ENCODE peak calls at places on chromosomes 16 and 17, in seven cellular contexts. D is H9, G is transverse colon, R is kidney epithelial cell, Q is lower leg skin, J is AG09309, S is neural crest cell. P is an unnamed sample.

GRCh38 chr17:14268264-14268663 is 31.6 kb upstream of the CDRT15 start:
- DNase-seq in R (no peak), J (no peak), Q (no peak), G (no peak), S (no peak), D (peak), P (no peak)

GRCh38 chr16:10606607-10607006 is 26.2 kb upstream of the EMP2 start:
- DNase-seq in G (no peak), S (no peak), Q (no peak), J (no peak), D (no peak), R (no peak), P (no peak)

GRCh38 chr17:28579526-28579925 is 2.8 kb upstream of the ALDOC start:
- DNase-seq in J (no peak), Q (no peak), S (no peak), D (no peak), G (no peak), R (no peak), P (no peak)

GRCh38 chr17:61073799-61074513 is 325.7 kb upstream of the TBX2 start:
- DNase-seq in S (no peak), J (no peak), D (no peak), R (no peak), Q (no peak), G (no peak), P (no peak)

GRCh38 chr16:66508261-66508913 is 41.5 kb downstream of the TK2 start:
- DNase-seq in S (no peak), D (no peak), G (no peak), R (peak), J (no peak), Q (peak), P (peak)

GRCh38 chr16:1745181-1745899 is 26.0 kb downstream of the NME3 start:
- DNase-seq in D (no peak), Q (peak), J (peak), G (no peak), R (no peak), S (no peak), P (no peak)

GRCh38 chr17:66627985-66628384 is 206.9 kb upstream of the CACNG5 start:
- DNase-seq in S (no peak), Q (no peak), J (peak), G (no peak), D (no peak), R (no peak), P (no peak)

GRCh38 chr16:19138601-19139000 is 24.8 kb downstream of the ITPRIPL2 start:
- DNase-seq in G (peak), D (no peak), S (no peak), R (no peak), J (no peak), Q (peak), P (no peak)

GRCh38 chr16:84467256-84467655 is 37.2 kb downstream of the MEAK7 start:
- DNase-seq in S (no peak), R (no peak), J (no peak), D (no peak), G (no peak), Q (no peak), P (no peak)

GRCh38 chr17:1179635-1180433 is at the start of gene ABR:
- DNase-seq in D (peak), R (no peak), Q (peak), S (peak), J (no peak), G (peak), P (peak)

GRCh38 chr16:20865420-20866126 is 34.6 kb downstream of the DCUN1D3 start:
- DNase-seq in R (no peak), S (no peak), Q (peak), J (no peak), D (no peak), G (no peak), P (no peak)

GRCh38 chr16:80369559-80369958 is 171.2 kb upstream of the DYNLRB2 start:
- DNase-seq in Q (no peak), G (peak), D (peak), S (peak), R (peak), J (peak), P (no peak)

GRCh38 chr16:31267332-31268032 is 7.7 kb downstream of the ITGAM start:
- DNase-seq in J (no peak), Q (peak), R (peak), G (no peak), D (peak), S (no peak), P (no peak)

GRCh38 chr17:69588316-69588715 is 173.8 kb downstream of the MAP2K6 start:
- DNase-seq in R (no peak), S (no peak), G (no peak), J (no peak), D (no peak), Q (no peak), P (no peak)

GRCh38 chr16:9039208-9039607 is 52.2 kb upstream of the HAPSTR1 start:
- DNase-seq in G (no peak), R (no peak), Q (no peak), J (no peak), S (no peak), D (no peak), P (no peak)

GRCh38 chr17:17700251-17700969 is 19.2 kb downstream of the RAI1 start:
- DNase-seq in G (peak), J (no peak), R (no peak), Q (no peak), D (peak), S (no peak), P (no peak)

GRCh38 chr17:27762527-27763305 is 37.6 kb downstream of the NOS2 start:
- DNase-seq in D (peak), J (no peak), Q (peak), G (no peak), S (no peak), R (no peak), P (no peak)

GRCh38 chr16:86383488-86384262 is 126.7 kb upstream of the FOXF1 start:
- DNase-seq in J (no peak), S (no peak), R (no peak), G (no peak), Q (no peak), D (no peak), P (no peak)

GRCh38 chr17:29401237-29401636 is 11.1 kb downstream of the TAOK1 start:
- DNase-seq in S (no peak), Q (no peak), J (no peak), R (no peak), G (no peak), D (no peak), P (no peak)

GRCh38 chr16:30609002-30609927 is 924 bp downstream of the ZNF689 start:
- DNase-seq in S (peak), R (no peak), Q (peak), J (no peak), D (peak), G (peak), P (peak)

DNA sequence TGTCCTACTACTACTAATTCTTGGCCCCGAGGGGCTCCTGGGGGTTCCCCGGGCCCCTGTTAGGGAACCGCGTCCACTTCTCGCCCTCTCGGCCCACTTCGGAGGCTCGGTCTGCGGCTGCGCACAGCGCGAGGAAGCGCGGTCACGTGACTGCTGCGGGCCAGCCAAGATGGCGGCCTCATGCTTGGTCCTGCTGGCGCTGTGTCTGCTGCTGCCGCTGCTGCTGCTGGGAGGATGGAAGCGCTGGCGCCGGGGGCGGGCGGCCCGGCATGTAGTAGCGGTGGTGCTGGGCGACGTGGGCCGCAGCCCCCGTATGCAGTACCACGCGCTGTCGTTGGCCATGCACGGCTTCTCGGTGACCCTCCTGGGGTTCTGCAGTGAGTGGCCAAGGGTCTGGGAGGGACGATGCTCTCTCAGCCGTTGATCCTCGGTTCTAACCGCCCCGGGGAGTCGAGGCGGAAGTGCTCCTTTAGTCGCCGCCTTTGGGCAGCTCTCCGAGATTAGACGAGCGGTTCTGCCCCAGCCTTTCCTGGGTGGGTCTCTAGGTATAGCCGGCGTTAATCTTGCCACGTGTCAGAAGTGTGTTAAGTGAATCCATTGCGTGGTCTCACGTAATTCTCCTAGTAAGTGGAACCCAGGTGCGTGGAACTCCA is at the start of gene ALG1:
- DNase-seq in D (peak), Q (peak), J (peak), R (peak), G (peak), S (peak), P (peak)
- TF ChIP-seq CTCF in D (no peak), Q (no peak), J (no peak), R (no peak), G (no peak), S (no peak), P (peak)

DNA sequence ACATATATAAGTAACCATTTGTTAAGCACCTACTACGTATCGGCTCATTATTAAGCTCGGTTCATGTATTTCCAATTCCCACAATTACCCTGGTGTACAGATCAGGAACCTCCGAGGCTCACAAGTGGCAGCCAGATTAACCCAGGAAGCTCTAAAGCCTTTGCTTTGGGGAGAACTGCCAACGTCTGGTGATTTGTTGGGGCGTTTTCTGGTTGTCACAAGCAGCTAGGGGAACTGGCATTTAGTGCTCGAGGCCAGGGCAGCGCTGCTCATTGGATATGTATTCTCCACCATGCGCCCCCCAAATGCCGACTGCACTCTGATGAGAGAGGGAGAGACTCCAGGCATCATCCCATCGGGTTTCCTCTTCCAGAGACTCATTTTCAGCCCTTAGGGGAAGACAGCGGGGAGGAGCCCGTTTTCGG is 541 bp downstream of the ZNF18 start:
- DNase-seq in S (no peak), G (peak), J (no peak), R (no peak), D (no peak), Q (no peak), P (peak)
- TF ChIP-seq CTCF in S (peak), G (peak), J (no peak), R (peak), D (no peak), Q (no peak), P (no peak)

GRCh38 chr17:62705116-62705515 is 77.6 kb downstream of the MRC2 start:
- DNase-seq in G (no peak), S (no peak), Q (no peak), D (no peak), J (no peak), R (no peak), P (no peak)

GRCh38 chr17:62707425-62707739 is 79.9 kb downstream of the MRC2 start:
- DNase-seq in S (no peak), J (no peak), D (peak), G (no peak), R (no peak), Q (peak), P (no peak)

GRCh38 chr17:62704381-62704971 is 77.0 kb downstream of the MRC2 start:
- DNase-seq in R (no peak), D (peak), S (peak), J (no peak), G (peak), Q (peak), P (peak)

GRCh38 chr17:62706598-62707424 is 79.3 kb downstream of the MRC2 start:
- DNase-seq in D (peak), J (no peak), R (no peak), S (no peak), G (no peak), Q (peak), P (no peak)

GRCh38 chr17:62705781-62706597 is 78.5 kb downstream of the MRC2 start:
- DNase-seq in D (peak), Q (no peak), G (no peak), J (no peak), R (no peak), S (no peak), P (peak)
- TF ChIP-seq CTCF in D (no peak), Q (no peak), G (no peak), J (no peak), R (no peak), S (no peak), P (peak)

GRCh38 chr17:42028791-42029127 is 8.9 kb downstream of the NKIRAS2 start:
- DNase-seq in Q (no peak), S (no peak), D (no peak), J (no peak), R (no peak), G (no peak), P (no peak)
- TF ChIP-seq CTCF in Q (no peak), S (peak), D (no peak), J (no peak), R (peak), G (no peak), P (no peak)

GRCh38 chr16:49866533-49867155 is 10.7 kb upstream of the ZNF423 start:
- DNase-seq in R (no peak), S (peak), J (no peak), G (no peak), Q (no peak), D (peak), P (no peak)
- TF ChIP-seq CTCF in R (no peak), S (no peak), J (no peak), G (no peak), Q (no peak), D (no peak), P (no peak)

GRCh38 chr16:56281256-56281805 is 90.0 kb downstream of the GNAO1 start:
- DNase-seq in D (peak), G (no peak), S (peak), R (no peak), Q (no peak), J (no peak), P (no peak)
- TF ChIP-seq CTCF in D (peak), G (no peak), S (peak), R (peak), Q (no peak), J (peak), P (no peak)

DNA sequence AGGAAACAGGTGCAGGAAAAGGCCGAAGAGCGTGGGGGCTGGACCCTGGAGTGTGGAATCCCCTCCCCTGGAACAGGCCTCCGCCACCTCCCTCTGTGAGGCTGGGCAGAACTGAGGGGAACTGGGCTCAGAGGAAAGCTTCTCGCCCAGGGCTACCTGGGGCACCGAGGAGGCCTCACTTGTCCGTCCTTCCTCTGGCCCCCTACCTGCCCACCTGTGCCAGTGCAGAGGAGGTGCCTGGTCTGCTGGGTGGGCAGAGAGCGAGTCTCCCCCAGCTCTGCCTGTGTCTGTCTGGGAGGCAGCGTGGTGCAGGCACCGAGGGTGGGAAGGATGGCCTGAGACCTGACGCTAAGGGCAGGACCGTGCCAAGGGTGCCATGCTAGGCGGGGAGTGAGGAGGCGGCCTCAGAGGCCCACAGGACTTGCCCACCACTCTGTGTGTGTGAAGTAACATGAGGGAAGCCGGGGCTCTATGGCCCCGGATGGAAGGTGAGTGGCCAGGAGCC is 42.2 kb downstream of the ZFPM1 start:
- DNase-seq in G (no peak), J (no peak), D (no peak), R (no peak), S (no peak), Q (no peak), P (no peak)
- TF ChIP-seq CTCF in G (no peak), J (no peak), D (no peak), R (no peak), S (no peak), Q (no peak), P (no peak)

DNA sequence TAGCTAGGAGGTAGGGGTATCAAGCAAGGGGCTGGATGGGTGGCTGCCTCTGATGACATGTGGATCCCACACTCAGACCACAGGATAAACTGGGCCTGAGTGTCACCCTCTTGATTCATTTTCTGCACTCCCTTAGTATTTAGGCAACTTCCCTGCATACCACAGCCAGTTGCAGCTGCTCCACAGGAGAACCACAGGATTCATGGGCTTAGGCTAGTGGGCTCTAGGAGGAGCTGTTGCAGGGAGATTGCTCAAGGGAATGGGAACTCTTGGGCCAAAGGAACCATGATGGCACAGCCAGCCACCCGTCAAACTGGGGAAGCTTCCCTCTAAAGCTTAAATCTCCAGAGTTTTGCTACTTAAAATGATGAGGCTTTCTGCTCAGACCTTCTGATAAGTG is 269.7 kb upstream of the ASIC2 start:
- DNase-seq in S (no peak), Q (no peak), R (no peak), D (peak), J (no peak), G (no peak), P (no peak)
- TF ChIP-seq CTCF in S (no peak), Q (no peak), R (no peak), D (peak), J (no peak), G (no peak), P (no peak)

P was measured in dorsolateral prefrontal cortex.